ENCODE peak calls at places on chromosome 7, in eight cellular contexts. K is suprapubic skin, E is adrenal gland, I is GM12878, G is A549, Z is K562, P is HCT116, D is IMR-90. C is an unnamed sample.

GRCh38 chr7:139960158-139960557 is 102.6 kb downstream of the PARP12 start:
- DNase-seq in D (peak; percentile 54), Z (no peak), P (no peak), I (no peak), K (no peak), E (no peak), G (peak; percentile 6), C (no peak)

GRCh38 chr7:42480304-42480665 is 243.3 kb upstream of the GLI3 start:
- DNase-seq in P (no peak), G (no peak), E (no peak), K (no peak), I (no peak), Z (no peak), D (no peak), C (no peak)

GRCh38 chr7:105830405-105831218 is 45.8 kb downstream of the ATXN7L1 start:
- DNase-seq in P (peak; percentile 95), G (peak; percentile 91), I (no peak), Z (no peak), E (peak; percentile 57), K (no peak), D (peak; percentile 98), C (no peak)

GRCh38 chr7:69067397-69067796 is 530.9 kb upstream of the AUTS2 start:
- DNase-seq in K (no peak), G (peak; percentile 50), D (no peak), E (no peak), Z (peak; percentile 24), I (no peak), P (no peak), C (no peak)

GRCh38 chr7:41630741-41631140 is 72.1 kb downstream of the INHBA start:
- DNase-seq in P (no peak), Z (no peak), D (no peak), K (no peak), G (no peak), E (no peak), I (peak; percentile 28), C (no peak)

GRCh38 chr7:1963575-1963974 is 269.2 kb downstream of the MAD1L1 start:
- DNase-seq in K (no peak), D (no peak), P (no peak), G (no peak), I (no peak), Z (no peak), E (no peak), C (no peak)

GRCh38 chr7:120272896-120273475 is at the start of gene KCND2:
- DNase-seq in P (no peak), K (no peak), E (no peak), Z (no peak), D (no peak), I (no peak), G (no peak), C (no peak)

GRCh38 chr7:108097703-108098102 is 32.5 kb downstream of the LAMB4 start:
- DNase-seq in E (no peak), I (no peak), P (peak; percentile 19), Z (peak; percentile 60), D (no peak), G (peak; percentile 61), K (no peak), C (no peak)

GRCh38 chr7:41696323-41696916 is 6.5 kb downstream of the INHBA start:
- DNase-seq in K (peak; percentile 80), E (peak; percentile 69), Z (peak; percentile 43), I (no peak), G (peak; percentile 61), P (peak; percentile 39), D (peak; percentile 88), C (peak; percentile 94)

GRCh38 chr7:155580367-155580766 is 34.0 kb upstream of the CNPY1 start:
- DNase-seq in E (no peak), I (no peak), K (peak; percentile 14), G (no peak), Z (no peak), D (no peak), P (no peak), C (no peak)

GRCh38 chr7:133829336-133829897 is 297.7 kb upstream of the LRGUK start:
- DNase-seq in E (no peak), I (no peak), D (peak; percentile 48), Z (no peak), G (no peak), P (no peak), K (no peak), C (no peak)

GRCh38 chr7:2040201-2040892 is 192.4 kb downstream of the MAD1L1 start:
- DNase-seq in I (no peak), E (no peak), Z (no peak), G (no peak), P (no peak), K (peak; percentile 29), D (no peak), C (peak; percentile 70)

GRCh38 chr7:2013381-2014311 is 219.1 kb downstream of the MAD1L1 start:
- DNase-seq in G (no peak), D (no peak), I (no peak), E (no peak), P (no peak), Z (no peak), K (peak; percentile 56), C (peak; percentile 81)

GRCh38 chr7:44756904-44757303 is 8.3 kb downstream of the ZMIZ2 start:
- DNase-seq in I (no peak), E (no peak), D (no peak), Z (no peak), P (no peak), G (no peak), K (no peak), C (no peak)

GRCh38 chr7:44757311-44757710 is 8.7 kb downstream of the ZMIZ2 start:
- DNase-seq in E (no peak), D (no peak), I (no peak), P (no peak), G (no peak), Z (no peak), K (no peak), C (no peak)

GRCh38 chr7:44755698-44756627 is 7.3 kb downstream of the ZMIZ2 start:
- DNase-seq in G (no peak), P (no peak), Z (peak; percentile 8), I (no peak), D (no peak), K (no peak), E (no peak), C (no peak)

GRCh38 chr7:44752822-44753221 is 4.2 kb downstream of the ZMIZ2 start:
- DNase-seq in K (no peak), G (no peak), P (no peak), D (no peak), E (no peak), Z (no peak), I (no peak), C (no peak)

DNA sequence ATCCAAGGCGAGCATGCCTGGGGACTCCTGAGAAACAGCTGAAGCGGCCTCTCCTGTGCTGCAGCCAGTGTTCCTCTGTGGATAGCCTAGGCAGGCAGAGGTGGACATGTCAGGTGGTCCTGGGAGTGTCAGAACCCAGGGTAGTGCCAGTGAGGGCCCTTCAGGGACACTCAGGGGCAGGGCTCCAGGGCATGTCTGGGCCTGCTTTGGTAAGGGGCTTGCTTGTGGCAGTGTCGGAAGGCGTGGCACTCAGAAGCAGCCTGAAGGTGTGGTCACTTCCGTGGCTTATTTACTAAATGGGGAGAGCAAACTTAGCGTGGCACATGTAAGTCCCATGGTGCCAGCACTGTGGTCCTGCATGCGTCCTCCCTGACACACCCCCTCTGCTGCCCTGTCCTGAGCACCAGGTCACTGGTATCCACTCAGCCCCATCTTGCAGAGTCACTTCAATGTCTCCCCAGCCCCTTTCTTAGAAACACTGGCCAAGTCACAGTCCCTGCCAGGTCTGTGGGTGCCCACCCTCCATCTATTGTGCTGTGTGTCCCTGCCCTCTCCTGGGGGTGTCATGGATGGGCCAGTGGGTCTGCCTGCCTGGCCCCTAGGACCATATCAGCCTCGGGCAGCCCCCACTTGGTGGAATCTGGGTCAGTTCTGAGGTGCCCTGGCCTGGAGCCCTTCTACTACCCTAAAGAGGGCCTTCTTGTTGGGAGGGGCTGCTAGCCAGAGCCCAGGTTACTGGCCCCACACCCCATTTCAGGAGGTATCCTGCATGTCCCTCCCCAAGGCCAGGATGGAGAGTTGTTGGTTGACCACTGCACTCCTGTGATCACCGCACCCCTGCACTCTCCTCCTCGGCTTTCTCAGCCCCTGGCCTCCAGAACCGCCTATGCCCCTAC is 6.4 kb downstream of the ZMIZ2 start:
- DNase-seq in I (no peak), E (no peak), G (no peak), K (no peak), D (no peak), P (no peak), Z (no peak), C (no peak)
- TF ChIP-seq POLR2A in I (no peak), E (no peak), G (no peak), K (no peak), D (no peak), P (no peak), Z (no peak), C (no peak)

GRCh38 chr7:13946181-13946580 is 43.3 kb downstream of the ETV1 start:
- DNase-seq in I (no peak), E (no peak), G (no peak), P (no peak), Z (no peak), K (no peak), D (peak; percentile 65), C (no peak)
- H3K4me3 ChIP-seq in I (no peak overlapping the region), E (no peak overlapping the region), G (no peak overlapping the region), P (no peak overlapping the region), Z (no peak overlapping the region), K (no peak overlapping the region), D (no peak overlapping the region), C (no peak overlapping the region)

DNA sequence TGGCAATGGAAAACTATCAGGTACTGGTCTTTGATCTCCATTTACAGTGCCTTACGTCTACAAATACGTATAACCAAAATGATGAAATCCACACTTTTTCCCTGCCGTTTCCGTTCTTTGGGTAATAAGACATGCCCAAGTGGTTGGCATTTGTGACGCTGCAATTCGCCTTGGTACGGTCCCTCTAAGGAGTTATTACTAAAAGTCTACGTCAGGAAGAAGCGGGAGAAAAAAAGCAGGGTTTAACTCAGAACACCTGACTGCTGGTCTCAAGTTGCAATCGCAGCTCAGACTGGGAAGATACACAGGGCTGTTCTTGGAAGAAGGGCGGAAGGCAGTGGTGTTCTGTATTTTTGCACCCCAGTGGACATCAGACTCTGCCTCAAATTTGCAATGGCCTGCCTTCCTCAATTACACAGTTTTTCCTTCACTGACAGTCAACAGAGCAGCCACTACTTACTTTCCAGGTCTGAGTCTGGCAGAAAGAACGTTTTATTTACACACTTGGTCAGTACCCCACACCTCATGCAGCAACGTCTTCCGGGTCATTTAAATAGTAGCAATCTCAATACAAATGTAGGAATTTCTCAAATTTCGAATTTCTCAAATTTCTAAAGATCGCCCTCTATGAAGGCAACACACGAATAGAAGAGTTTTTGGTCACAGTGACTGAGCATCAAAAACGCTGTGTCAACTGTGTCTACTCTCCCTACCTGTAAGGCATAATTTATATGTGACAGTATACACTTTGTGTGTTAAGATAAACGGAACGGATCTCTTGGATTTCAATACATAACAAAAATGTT is 2.1 kb downstream of the BAIAP2L1 start:
- DNase-seq in D (no peak), G (peak; percentile 70), Z (no peak), E (no peak), P (no peak), I (no peak), K (no peak), C (no peak)
- TF ChIP-seq CTCF in D (no peak), G (no peak), Z (no peak), E (no peak), P (no peak), I (no peak), K (no peak), C (no peak)

GRCh38 chr7:149497467-149498261 is at the start of gene ZNF746:
- DNase-seq in I (peak; percentile 11), K (peak; percentile 80), D (peak; percentile 76), E (peak; percentile 77), G (peak; percentile 84), P (peak; percentile 41), Z (peak; percentile 97), C (peak; percentile 51)
- TF ChIP-seq POLR2A in I (peak; percentile 76), K (no peak), D (peak; percentile 58), E (peak; percentile 51), G (peak; percentile 58), P (peak; percentile 64), Z (no peak), C (no peak)